ENCODE peak calls at places on chromosomes 1 and 21, in nine cellular contexts. J, D, N, E, H, V, I, C and T are unnamed samples.

GRCh38 chr1:208203848-208204609 is 40.2 kb downstream of the PLXNA2 start:
- DNase-seq in J (no peak), D (no peak), N (no peak), E (no peak), H (no peak), V (peak), I (no peak), C (no peak), T (no peak)

GRCh38 chr1:214958491-214958890 is 124.0 kb upstream of the KCNK2 start:
- DNase-seq in J (no peak), D (no peak), N (no peak), E (no peak), H (no peak), V (no peak), I (no peak), C (no peak), T (no peak)

GRCh38 chr1:82931051-82931450 is 1067.9 kb downstream of the TTLL7 start:
- DNase-seq in J (no peak), D (no peak), N (no peak), E (no peak), H (no peak), V (no peak), I (no peak), C (no peak), T (no peak)

GRCh38 chr1:229003233-229004031 is 267.5 kb upstream of the RAB4A start:
- DNase-seq in J (no peak), D (peak), N (no peak), E (no peak), H (no peak), V (no peak), I (no peak), C (no peak), T (peak)

GRCh38 chr1:23210351-23210785 is 6.9 kb downstream of the HTR1D start:
- DNase-seq in J (no peak), D (no peak), N (no peak), E (no peak), H (peak), V (no peak), I (peak), C (no peak), T (no peak)

GRCh38 chr1:23557471-23558124 is 1.7 kb downstream of the ID3 start:
- DNase-seq in J (no peak), D (no peak), N (no peak), E (no peak), H (no peak), V (no peak), I (no peak), C (no peak), T (no peak)

GRCh38 chr1:70486676-70487470 is 75.8 kb downstream of the CTH start:
- DNase-seq in J (no peak), D (no peak), N (peak), E (peak), H (peak), V (peak), I (no peak), C (no peak), T (no peak)

GRCh38 chr1:225735252-225736149 is 42.1 kb upstream of the SRP9 start:
- DNase-seq in J (peak), D (peak), N (peak), E (peak), H (peak), V (peak), I (peak), C (peak), T (no peak)

GRCh38 chr1:45246760-45247159 is 40.4 kb upstream of the ZSWIM5 start:
- DNase-seq in J (no peak), D (no peak), N (no peak), E (no peak), H (peak), V (peak), I (peak), C (no peak), T (no peak)

GRCh38 chr1:59595774-59596173 is 219.0 kb upstream of the HOOK1 start:
- DNase-seq in J (no peak), D (no peak), N (no peak), E (no peak), H (peak), V (peak), I (no peak), C (no peak), T (no peak)

GRCh38 chr21:26070822-26071425 is 99.6 kb downstream of the APP start:
- DNase-seq in J (no peak), D (no peak), N (no peak), E (peak), H (no peak), V (peak), I (peak), C (no peak), T (no peak)

GRCh38 chr1:208540724-208541123 is 296.5 kb upstream of the PLXNA2 start:
- DNase-seq in J (no peak), D (no peak), N (no peak), E (no peak), H (no peak), V (no peak), I (no peak), C (no peak), T (no peak)

GRCh38 chr21:43900078-43900385 is 35.0 kb downstream of the AGPAT3 start:
- DNase-seq in J (no peak), D (peak), N (no peak), E (no peak), H (no peak), V (no peak), I (no peak), C (no peak), T (no peak)

GRCh38 chr1:98323396-98323795 is 338.1 kb upstream of the SNX7 start:
- DNase-seq in J (no peak), D (no peak), N (no peak), E (no peak), H (peak), V (peak), I (peak), C (no peak), T (no peak)

GRCh38 chr1:62401034-62401433 is 35.8 kb upstream of the USP1 start:
- DNase-seq in J (no peak), D (no peak), N (no peak), E (no peak), H (no peak), V (no peak), I (no peak), C (no peak), T (no peak)

GRCh38 chr1:155062702-155063411 is 683 bp upstream of the EFNA4 start:
- DNase-seq in J (no peak), D (no peak), N (peak), E (peak), H (no peak), V (peak), I (peak), C (peak), T (no peak)
- H3K27ac ChIP-seq in J (no peak), D (no peak), N (peak), E (no peak), H (peak), V (no peak), I (no peak), C (peak), T (no peak)

DNA sequence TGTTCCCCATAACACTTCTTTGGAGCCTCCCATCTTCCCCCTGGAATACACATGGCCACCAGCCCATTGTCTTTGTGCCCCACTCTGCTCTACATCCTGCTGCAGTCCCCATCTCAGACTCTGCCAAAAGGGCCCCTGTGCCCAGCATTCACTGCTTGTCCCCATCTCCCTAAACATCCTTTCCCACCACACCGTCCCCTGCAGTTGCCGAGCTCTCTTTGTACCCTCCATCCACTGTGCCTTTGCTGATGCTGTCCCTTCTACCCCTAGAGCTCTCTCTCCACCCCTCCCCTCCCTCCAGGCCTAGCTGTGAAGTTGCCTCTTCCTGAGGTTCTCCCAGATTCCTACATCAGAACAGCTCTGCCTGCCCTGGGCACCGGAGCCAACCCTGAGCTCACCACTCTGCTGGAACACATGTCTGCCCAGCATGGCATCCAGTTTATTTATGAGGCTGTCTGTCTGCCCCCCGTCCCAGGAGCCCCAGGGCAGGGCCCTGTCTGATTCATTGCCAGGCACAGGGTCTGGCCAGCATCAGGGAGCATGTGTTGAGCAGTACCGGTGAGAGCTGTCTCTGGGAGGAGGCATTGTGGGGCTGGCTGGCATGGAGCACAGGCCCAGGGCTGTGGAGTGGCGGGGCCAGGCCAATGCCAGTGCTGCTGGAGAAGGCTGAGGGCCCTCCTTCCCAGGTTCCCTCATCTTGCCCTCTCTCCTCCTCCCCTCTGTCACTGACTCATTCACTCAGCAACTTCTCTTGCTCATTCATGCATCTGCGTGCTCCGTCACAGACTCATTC is 28.8 kb downstream of the EDN2 start:
- DNase-seq in J (peak), D (peak), N (no peak), E (no peak), H (peak), V (peak), I (no peak), C (no peak), T (no peak)
- H3K27ac ChIP-seq in J (peak), D (peak), N (no peak), E (no peak), H (peak), V (no peak), I (no peak), C (no peak), T (no peak)

GRCh38 chr1:153985341-153985912 is 712 bp downstream of the RAB13 start:
- DNase-seq in J (no peak), D (peak), N (no peak), E (peak), H (no peak), V (peak), I (no peak), C (no peak), T (no peak)

GRCh38 chr1:153985984-153986761 is at the start of gene RAB13:
- DNase-seq in J (peak), D (peak), N (peak), E (peak), H (peak), V (peak), I (peak), C (peak), T (peak)

GRCh38 chr1:153978274-153978909 is 918 bp upstream of the JTB start:
- DNase-seq in J (no peak), D (no peak), N (no peak), E (no peak), H (no peak), V (no peak), I (no peak), C (no peak), T (no peak)

GRCh38 chr1:153987621-153988020 is 1.5 kb upstream of the RAB13 start:
- DNase-seq in J (no peak), D (no peak), N (no peak), E (no peak), H (no peak), V (no peak), I (no peak), C (no peak), T (no peak)

GRCh38 chr1:153984125-153984899 is 1.8 kb downstream of the RAB13 start:
- DNase-seq in J (no peak), D (no peak), N (no peak), E (no peak), H (no peak), V (no peak), I (no peak), C (no peak), T (no peak)
- H3K27ac ChIP-seq in J (peak), D (peak), N (no peak), E (peak), H (no peak), V (no peak), I (no peak), C (no peak), T (no peak)

GRCh38 chr1:9389969-9390368 is 97.3 kb downstream of the SPSB1 start:
- DNase-seq in J (no peak), D (no peak), N (no peak), E (no peak), H (no peak), V (no peak), I (no peak), C (no peak), T (no peak)
- H3K27ac ChIP-seq in J (peak), D (no peak), N (no peak), E (no peak), H (no peak), V (no peak), I (peak), C (no peak), T (peak)

GRCh38 chr1:56508523-56508983 is 70.8 kb downstream of the PLPP3 start:
- DNase-seq in J (no peak), D (peak), N (peak), E (no peak), H (peak), V (peak), I (peak), C (no peak), T (no peak)
- H3K27ac ChIP-seq in J (no peak), D (no peak), N (peak), E (no peak), H (peak), V (no peak), I (no peak), C (peak), T (no peak)